ENCODE peak calls at places on chromosome 3, in five cellular contexts. One of them, this sample, is unnamed.

GRCh38 chr3:106013971-106014370 is 145.2 kb upstream of the CBLB start:
- DNase-seq in HepG2: no peak
- DNase-seq in HCT116: no peak
- DNase-seq in GM12878: no peak
- DNase-seq in SK-N-SH: no peak
- DNase-seq in this sample: peak

GRCh38 chr3:152277198-152277597 is 8.5 kb downstream of the MBNL1 start:
- DNase-seq in GM12878: no peak
- DNase-seq in HepG2: no peak
- DNase-seq in SK-N-SH: no peak
- DNase-seq in HCT116: no peak
- DNase-seq in this sample: no peak

GRCh38 chr3:12188328-12188648 is 29.6 kb upstream of the TIMP4 start:
- DNase-seq in HepG2: no peak
- DNase-seq in GM12878: no peak
- DNase-seq in HCT116: no peak
- DNase-seq in SK-N-SH: no peak
- DNase-seq in this sample: no peak

GRCh38 chr3:194282436-194283122 is 68.5 kb downstream of the CPN2 start:
- DNase-seq in GM12878: no peak
- DNase-seq in HCT116: no peak
- DNase-seq in HepG2: no peak
- DNase-seq in SK-N-SH: peak
- DNase-seq in this sample: no peak

GRCh38 chr3:61239871-61240270 is 11.4 kb downstream of the FHIT start:
- DNase-seq in HCT116: no peak
- DNase-seq in GM12878: no peak
- DNase-seq in HepG2: no peak
- DNase-seq in SK-N-SH: no peak
- DNase-seq in this sample: no peak

GRCh38 chr3:100810671-100811070 is 101.4 kb downstream of the TFG start:
- DNase-seq in SK-N-SH: no peak
- DNase-seq in HCT116: no peak
- DNase-seq in HepG2: no peak
- DNase-seq in GM12878: no peak
- DNase-seq in this sample: no peak

GRCh38 chr3:127385540-127385870 is 97.7 kb upstream of the PRR20G start:
- DNase-seq in GM12878: no peak
- DNase-seq in HepG2: no peak
- DNase-seq in HCT116: no peak
- DNase-seq in SK-N-SH: no peak
- DNase-seq in this sample: no peak

GRCh38 chr3:79871656-79872055 is 103.9 kb upstream of the ROBO1 start:
- DNase-seq in SK-N-SH: no peak
- DNase-seq in HCT116: no peak
- DNase-seq in HepG2: no peak
- DNase-seq in GM12878: no peak
- DNase-seq in this sample: no peak

GRCh38 chr3:188490416-188490815 is 336.5 kb downstream of the LPP start:
- DNase-seq in GM12878: no peak
- DNase-seq in HepG2: no peak
- DNase-seq in SK-N-SH: no peak
- DNase-seq in HCT116: no peak
- DNase-seq in this sample: no peak

GRCh38 chr3:62090066-62090465 is 283.3 kb downstream of the FEZF2 start:
- DNase-seq in HCT116: no peak
- DNase-seq in GM12878: no peak
- DNase-seq in SK-N-SH: no peak
- DNase-seq in HepG2: no peak
- DNase-seq in this sample: no peak

GRCh38 chr3:58009026-58009748 is 965 bp downstream of the FLNB start:
- DNase-seq in HCT116: no peak
- DNase-seq in SK-N-SH: peak
- DNase-seq in GM12878: no peak
- DNase-seq in HepG2: no peak
- DNase-seq in this sample: no peak

GRCh38 chr3:191087391-191087790 is 111.7 kb upstream of the OSTN start:
- DNase-seq in GM12878: no peak
- DNase-seq in HepG2: no peak
- DNase-seq in SK-N-SH: no peak
- DNase-seq in HCT116: no peak
- DNase-seq in this sample: no peak

GRCh38 chr3:65597225-65597951 is 441.3 kb downstream of the MAGI1 start:
- DNase-seq in GM12878: no peak
- DNase-seq in HCT116: no peak
- DNase-seq in SK-N-SH: peak
- DNase-seq in HepG2: no peak
- DNase-seq in this sample: no peak

DNA sequence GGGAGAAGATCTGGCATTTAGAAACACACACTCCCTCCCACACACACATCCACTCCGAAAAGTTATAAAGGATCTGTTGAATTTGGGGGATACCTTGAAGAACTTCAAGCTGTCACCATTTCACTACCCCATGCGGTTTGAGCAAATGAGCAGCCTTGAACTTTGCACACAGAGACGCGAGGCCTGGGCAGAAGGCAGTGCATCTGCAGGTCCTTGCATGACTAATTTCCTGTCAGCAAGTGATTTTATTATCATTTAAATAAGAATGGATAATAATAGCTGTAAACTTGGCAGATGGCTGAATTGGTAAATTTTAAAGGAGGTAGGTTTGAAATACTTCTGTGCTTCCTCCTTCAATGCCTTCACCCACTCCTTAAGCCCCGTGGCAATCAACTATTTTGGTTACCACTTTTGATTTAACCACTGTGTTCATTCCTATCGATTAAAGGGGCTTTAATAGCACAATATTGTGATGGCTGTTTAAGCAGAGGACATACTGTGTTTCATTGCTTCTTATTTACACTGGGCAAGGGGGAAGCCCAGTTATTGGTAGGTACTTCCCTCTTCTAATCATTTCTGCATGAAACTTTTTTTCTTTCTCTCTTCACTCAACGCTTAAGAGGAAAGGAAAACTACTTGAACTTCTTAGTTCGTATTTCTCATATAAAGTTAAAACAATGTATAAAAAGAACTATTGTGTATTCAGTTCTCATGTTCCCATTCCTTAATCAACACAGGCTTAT is 108.1 kb downstream of the ROBO2 start:
- DNase-seq in HCT116: no peak
- DNase-seq in GM12878: no peak
- DNase-seq in HepG2: no peak
- DNase-seq in SK-N-SH: no peak
- DNase-seq in this sample: no peak
- TF ChIP-seq POLR2AphosphoS5 in HCT116: no peak
- TF ChIP-seq POLR2AphosphoS5 in GM12878: no peak
- TF ChIP-seq POLR2AphosphoS5 in HepG2: no peak
- TF ChIP-seq POLR2AphosphoS5 in SK-N-SH: no peak
- TF ChIP-seq POLR2AphosphoS5 in this sample: no peak

DNA sequence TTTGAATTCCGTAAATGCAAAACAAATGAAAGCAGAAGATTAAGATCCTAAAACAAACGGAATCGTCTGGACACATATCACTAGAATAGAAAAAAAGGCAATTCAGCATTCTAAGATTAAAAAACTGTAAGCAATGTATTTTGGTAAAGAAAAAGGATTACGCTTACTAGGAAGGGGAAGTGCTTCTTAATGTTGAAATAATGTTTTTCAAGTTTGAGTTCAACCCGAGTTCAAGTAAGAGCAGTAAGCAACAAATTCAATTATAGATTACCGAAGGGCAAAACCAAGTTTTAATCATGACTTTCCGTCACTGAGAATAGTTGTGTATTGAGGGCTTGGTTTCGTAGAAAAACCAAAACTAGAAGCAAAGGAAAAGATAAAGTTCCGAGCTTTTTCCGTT is 622 bp downstream of the CIP2A start:
- DNase-seq in GM12878: no peak
- DNase-seq in SK-N-SH: no peak
- DNase-seq in HepG2: no peak
- DNase-seq in HCT116: no peak
- DNase-seq in this sample: peak
- TF ChIP-seq SIN3A in GM12878: no peak
- TF ChIP-seq SIN3A in SK-N-SH: no peak
- TF ChIP-seq SIN3A in HepG2: no peak
- TF ChIP-seq SIN3A in HCT116: no peak
- TF ChIP-seq SIN3A in this sample: no peak

DNA sequence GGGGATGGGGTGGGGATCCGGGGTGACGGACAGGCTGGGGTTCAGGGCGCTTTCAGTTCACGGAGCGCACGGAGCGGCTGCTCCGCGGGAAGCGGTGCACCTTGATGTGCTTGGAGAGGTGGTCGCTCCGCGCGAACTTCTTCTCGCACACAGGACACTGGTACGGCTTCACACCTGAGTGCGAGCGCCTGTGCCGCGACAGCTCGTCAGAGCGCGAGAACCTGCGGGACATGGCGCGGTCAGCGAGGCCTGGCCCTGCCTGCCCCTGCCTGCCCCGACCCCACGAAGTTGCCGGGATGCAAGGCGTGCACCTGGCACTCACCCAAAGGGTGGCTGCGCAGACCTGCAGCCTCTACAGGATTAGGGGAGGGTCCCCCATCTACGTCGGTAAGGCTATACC is 13.5 kb downstream of the KLF15 start:
- DNase-seq in GM12878: no peak
- DNase-seq in HepG2: no peak
- DNase-seq in SK-N-SH: no peak
- DNase-seq in HCT116: no peak
- DNase-seq in this sample: no peak
- TF ChIP-seq REST in GM12878: no peak
- TF ChIP-seq REST in HepG2: no peak
- TF ChIP-seq REST in SK-N-SH: no peak
- TF ChIP-seq REST in HCT116: no peak
- TF ChIP-seq REST in this sample: no peak

DNA sequence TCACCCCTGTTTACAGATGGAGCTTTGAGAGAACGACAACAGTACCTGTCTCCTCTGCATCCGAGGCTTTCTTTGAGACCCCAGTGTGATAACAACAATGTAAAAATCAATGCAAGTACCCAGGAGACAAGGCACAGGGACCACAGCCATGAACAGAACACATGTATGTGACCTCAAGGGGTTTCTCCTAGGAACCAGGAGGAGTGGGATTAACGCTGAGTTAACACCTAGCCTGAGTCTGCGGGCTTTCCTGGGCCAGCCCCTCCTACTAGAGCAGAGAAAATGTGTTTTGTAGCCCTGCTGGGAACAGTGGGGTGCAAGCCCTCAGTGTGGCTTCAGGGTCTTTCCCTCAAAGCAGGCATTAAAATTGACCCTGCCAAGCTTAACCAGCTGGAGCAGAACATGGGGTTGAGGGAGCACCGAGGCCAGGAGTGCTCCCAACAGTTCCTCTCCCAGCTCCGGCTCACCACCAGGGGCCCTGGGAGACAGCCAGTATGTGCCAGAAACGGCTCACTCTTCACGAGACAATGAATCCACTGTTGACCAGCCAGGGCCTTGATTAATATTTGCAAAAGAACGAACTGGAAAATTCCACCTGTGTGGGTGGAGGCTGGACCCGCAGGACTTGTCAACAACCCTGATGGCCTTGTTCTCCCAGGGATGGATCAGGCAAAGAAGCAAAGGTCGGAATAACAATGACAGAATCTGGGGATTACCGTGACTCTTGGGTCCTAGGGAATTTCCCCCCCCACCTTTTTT is 3.6 kb downstream of the CHDH start:
- DNase-seq in GM12878: no peak
- DNase-seq in HepG2: peak
- DNase-seq in HCT116: peak
- DNase-seq in SK-N-SH: no peak
- DNase-seq in this sample: peak
- TF ChIP-seq POLR2AphosphoS5 in GM12878: no peak
- TF ChIP-seq POLR2AphosphoS5 in HepG2: peak
- TF ChIP-seq POLR2AphosphoS5 in HCT116: no peak
- TF ChIP-seq POLR2AphosphoS5 in SK-N-SH: no peak
- TF ChIP-seq POLR2AphosphoS5 in this sample: no peak

GRCh38 chr3:50260027-50260941 is 8.7 kb upstream of the SEMA3B start:
- DNase-seq in HepG2: peak
- DNase-seq in HCT116: no peak
- DNase-seq in SK-N-SH: peak
- DNase-seq in GM12878: no peak
- DNase-seq in this sample: no peak
- TF ChIP-seq SIN3A in HepG2: peak
- TF ChIP-seq SIN3A in HCT116: no peak
- TF ChIP-seq SIN3A in SK-N-SH: peak
- TF ChIP-seq SIN3A in GM12878: no peak
- TF ChIP-seq SIN3A in this sample: peak

DNA sequence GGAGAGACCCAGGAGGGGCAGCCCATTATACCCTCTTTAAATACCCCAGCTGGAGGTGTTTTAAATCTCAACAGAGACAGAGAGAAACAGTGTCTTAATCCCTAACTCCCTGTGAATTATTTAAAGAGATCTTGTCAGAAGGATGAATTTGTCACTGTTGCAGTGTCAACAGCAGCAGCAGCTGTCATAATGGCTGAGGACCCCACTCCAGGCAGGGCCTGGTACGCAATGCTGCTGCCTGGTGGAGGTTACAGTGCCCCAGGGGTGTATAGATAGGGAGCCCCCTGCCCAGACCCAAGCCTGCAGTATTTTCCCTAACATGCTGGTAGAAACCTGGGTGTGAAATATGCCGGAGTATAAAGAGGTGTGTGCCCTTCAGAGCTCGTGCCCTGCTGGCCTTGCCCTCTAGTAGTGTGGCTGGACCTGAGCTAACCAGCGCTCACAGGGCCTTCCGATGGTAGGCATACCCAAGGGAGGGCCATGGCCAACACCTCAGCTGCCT is 143.0 kb downstream of the EPHB1 start:
- DNase-seq in HCT116: no peak
- DNase-seq in HepG2: no peak
- DNase-seq in GM12878: no peak
- DNase-seq in SK-N-SH: no peak
- DNase-seq in this sample: no peak
- TF ChIP-seq REST in HCT116: no peak
- TF ChIP-seq REST in HepG2: no peak
- TF ChIP-seq REST in GM12878: no peak
- TF ChIP-seq REST in SK-N-SH: no peak
- TF ChIP-seq REST in this sample: no peak

GRCh38 chr3:56205406-56205805 is 262.9 kb downstream of the ERC2 start:
- DNase-seq in HCT116: no peak
- DNase-seq in HepG2: no peak
- DNase-seq in SK-N-SH: no peak
- DNase-seq in GM12878: no peak
- DNase-seq in this sample: no peak
- TF ChIP-seq POLR2AphosphoS5 in HCT116: no peak
- TF ChIP-seq POLR2AphosphoS5 in HepG2: no peak
- TF ChIP-seq POLR2AphosphoS5 in SK-N-SH: no peak
- TF ChIP-seq POLR2AphosphoS5 in GM12878: no peak
- TF ChIP-seq POLR2AphosphoS5 in this sample: no peak

DNA sequence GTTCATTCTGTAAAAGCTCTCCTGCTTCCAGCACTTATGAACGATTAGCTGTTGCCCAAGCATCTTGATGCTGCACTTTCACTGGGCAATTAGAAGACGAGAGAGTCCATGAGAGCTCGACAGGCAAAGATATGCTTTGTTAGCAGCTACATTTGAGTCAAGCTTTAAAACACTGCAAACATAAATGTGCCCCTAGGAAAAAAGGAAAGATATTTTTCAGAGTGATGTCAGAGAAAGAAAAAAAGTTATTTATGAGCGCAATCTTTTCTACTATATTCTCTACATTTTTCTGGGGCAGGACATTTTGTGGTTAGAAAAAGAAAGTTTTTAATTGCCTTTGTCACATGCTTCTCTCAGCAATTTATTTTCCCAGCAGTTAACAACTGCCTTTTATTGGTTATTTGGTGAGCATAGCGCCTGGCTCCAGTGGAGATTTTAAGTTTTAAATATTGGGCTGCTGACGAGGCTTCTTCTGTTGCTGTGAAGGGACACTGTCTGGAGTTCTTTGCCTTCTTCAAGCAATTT is 468.4 kb downstream of the C3orf38 start:
- DNase-seq in SK-N-SH: no peak
- DNase-seq in HCT116: no peak
- DNase-seq in HepG2: no peak
- DNase-seq in GM12878: no peak
- DNase-seq in this sample: no peak
- TF ChIP-seq SIN3A in SK-N-SH: no peak
- TF ChIP-seq SIN3A in HCT116: no peak
- TF ChIP-seq SIN3A in HepG2: no peak
- TF ChIP-seq SIN3A in GM12878: no peak
- TF ChIP-seq SIN3A in this sample: no peak

This sample was measured in Panc1.